ENCODE peak calls at places on chromosome 16, in eight cellular contexts. L is SHP77; J is amniotic epithelial cell; T is stimulated activated naive CD4-positive, alpha-beta T cell; U is AG08395; Z is NCI-H1105; D is stimulated activated CD8-positive, alpha-beta memory T cell treated with anti-CD3 and anti-CD28 coated beads, Interleukin-12 subunit alpha, Interleukin-12 subunit beta, amount 100 ng/mL, for 1 hour; S is KBM-7. I is an unnamed sample.

GRCh38 chr16:53502331-53503269 is at the start of gene AKTIP:
- DNase-seq in L (no peak), J (peak), T (peak), U (no peak), Z (peak), D (peak), S (peak), I (peak)

GRCh38 chr16:84585886-84586285 is 32.0 kb downstream of the COTL1 start:
- DNase-seq in L (no peak), J (peak), T (no peak), U (no peak), Z (no peak), D (no peak), S (no peak), I (no peak)

GRCh38 chr16:73037331-73037745 is 10.6 kb downstream of the ZFHX3 start:
- DNase-seq in L (peak), J (no peak), T (no peak), U (no peak), Z (no peak), D (no peak), S (peak), I (no peak)

GRCh38 chr16:81498351-81498750 is 53.7 kb downstream of the CMIP start:
- DNase-seq in L (no peak), J (no peak), T (no peak), U (no peak), Z (no peak), D (no peak), S (no peak), I (no peak)

GRCh38 chr16:81899601-81900000 is 111.7 kb downstream of the SDR42E1 start:
- DNase-seq in L (no peak), J (no peak), T (no peak), U (no peak), Z (no peak), D (no peak), S (no peak), I (no peak)

GRCh38 chr16:66601471-66601870 is 3.0 kb upstream of the CMTM3 start:
- DNase-seq in L (no peak), J (no peak), T (no peak), U (no peak), Z (no peak), D (no peak), S (no peak), I (no peak)

GRCh38 chr16:72963921-72964320 is 84.0 kb downstream of the ZFHX3 start:
- DNase-seq in L (no peak), J (peak), T (no peak), U (no peak), Z (no peak), D (no peak), S (no peak), I (no peak)

GRCh38 chr16:47461598-47462266 is 601 bp downstream of the PHKB start:
- DNase-seq in L (no peak), J (peak), T (no peak), U (peak), Z (no peak), D (no peak), S (peak), I (no peak)

GRCh38 chr16:81635336-81635947 is 143.6 kb upstream of the PLCG2 start:
- DNase-seq in L (no peak), J (no peak), T (no peak), U (no peak), Z (no peak), D (no peak), S (no peak), I (no peak)

GRCh38 chr16:57616241-57616640 is 12.2 kb upstream of the ADGRG1 start:
- DNase-seq in L (no peak), J (no peak), T (no peak), U (no peak), Z (no peak), D (no peak), S (no peak), I (no peak)

GRCh38 chr16:27317738-27318398 is 4.1 kb downstream of the IL4R start:
- DNase-seq in L (no peak), J (no peak), T (no peak), U (no peak), Z (no peak), D (no peak), S (no peak), I (no peak)

GRCh38 chr16:51872536-51872935 is 674.4 kb downstream of the TOX3 start:
- DNase-seq in L (no peak), J (no peak), T (no peak), U (no peak), Z (no peak), D (no peak), S (no peak), I (no peak)